ENCODE peak calls at places on chromosome 1, in five cellular contexts. One of them, this sample, is unnamed.

GRCh38 chr1:22966309-22966708 is 6.4 kb downstream of the LACTBL1 start:
- DNase-seq in GM12865: no peak
- DNase-seq in stimulated activated CD4-positive, alpha-beta T cell treated with anti-CD3 and anti-CD28 coated beads, Interleukin-1b, Interleukin-23, amount 100 ng/mL, for 24 hours: no peak
- DNase-seq in activated naive CD8-positive, alpha-beta T cell treated with anti-CD3 and anti-CD28 coated beads, Interleukin-2, amount 50 U/mL, for 16 hours: no peak
- DNase-seq in activated T-cell treated with anti-CD3 and anti-CD28 coated beads for 1 hour: no peak
- DNase-seq in this sample: no peak

GRCh38 chr1:220906561-220907334 is 27.5 kb downstream of the HLX start:
- DNase-seq in activated T-cell treated with anti-CD3 and anti-CD28 coated beads for 1 hour: no peak
- DNase-seq in stimulated activated CD4-positive, alpha-beta T cell treated with anti-CD3 and anti-CD28 coated beads, Interleukin-1b, Interleukin-23, amount 100 ng/mL, for 24 hours: no peak
- DNase-seq in activated naive CD8-positive, alpha-beta T cell treated with anti-CD3 and anti-CD28 coated beads, Interleukin-2, amount 50 U/mL, for 16 hours: no peak
- DNase-seq in GM12865: no peak
- DNase-seq in this sample: no peak

GRCh38 chr1:196481616-196482015 is 126.6 kb downstream of the KCNT2 start:
- DNase-seq in stimulated activated CD4-positive, alpha-beta T cell treated with anti-CD3 and anti-CD28 coated beads, Interleukin-1b, Interleukin-23, amount 100 ng/mL, for 24 hours: no peak
- DNase-seq in GM12865: no peak
- DNase-seq in activated naive CD8-positive, alpha-beta T cell treated with anti-CD3 and anti-CD28 coated beads, Interleukin-2, amount 50 U/mL, for 16 hours: no peak
- DNase-seq in activated T-cell treated with anti-CD3 and anti-CD28 coated beads for 1 hour: no peak
- DNase-seq in this sample: no peak

GRCh38 chr1:29488086-29488793 is 251.9 kb downstream of the PTPRU start:
- DNase-seq in activated naive CD8-positive, alpha-beta T cell treated with anti-CD3 and anti-CD28 coated beads, Interleukin-2, amount 50 U/mL, for 16 hours: no peak
- DNase-seq in stimulated activated CD4-positive, alpha-beta T cell treated with anti-CD3 and anti-CD28 coated beads, Interleukin-1b, Interleukin-23, amount 100 ng/mL, for 24 hours: no peak
- DNase-seq in activated T-cell treated with anti-CD3 and anti-CD28 coated beads for 1 hour: no peak
- DNase-seq in GM12865: no peak
- DNase-seq in this sample: no peak

GRCh38 chr1:88923224-88923623 is 31.9 kb upstream of the GTF2B start:
- DNase-seq in activated naive CD8-positive, alpha-beta T cell treated with anti-CD3 and anti-CD28 coated beads, Interleukin-2, amount 50 U/mL, for 16 hours: no peak
- DNase-seq in GM12865: no peak
- DNase-seq in activated T-cell treated with anti-CD3 and anti-CD28 coated beads for 1 hour: no peak
- DNase-seq in stimulated activated CD4-positive, alpha-beta T cell treated with anti-CD3 and anti-CD28 coated beads, Interleukin-1b, Interleukin-23, amount 100 ng/mL, for 24 hours: no peak
- DNase-seq in this sample: no peak

GRCh38 chr1:59552001-59552400 is 255.1 kb downstream of the FGGY start:
- DNase-seq in GM12865: no peak
- DNase-seq in activated naive CD8-positive, alpha-beta T cell treated with anti-CD3 and anti-CD28 coated beads, Interleukin-2, amount 50 U/mL, for 16 hours: no peak
- DNase-seq in stimulated activated CD4-positive, alpha-beta T cell treated with anti-CD3 and anti-CD28 coated beads, Interleukin-1b, Interleukin-23, amount 100 ng/mL, for 24 hours: no peak
- DNase-seq in activated T-cell treated with anti-CD3 and anti-CD28 coated beads for 1 hour: no peak
- DNase-seq in this sample: no peak

GRCh38 chr1:225627304-225627947 is 25.5 kb downstream of the ENAH start:
- DNase-seq in stimulated activated CD4-positive, alpha-beta T cell treated with anti-CD3 and anti-CD28 coated beads, Interleukin-1b, Interleukin-23, amount 100 ng/mL, for 24 hours: no peak
- DNase-seq in GM12865: no peak
- DNase-seq in activated T-cell treated with anti-CD3 and anti-CD28 coated beads for 1 hour: no peak
- DNase-seq in activated naive CD8-positive, alpha-beta T cell treated with anti-CD3 and anti-CD28 coated beads, Interleukin-2, amount 50 U/mL, for 16 hours: no peak
- DNase-seq in this sample: no peak

GRCh38 chr1:58412071-58412580 is 134.4 kb downstream of the OMA1 start:
- DNase-seq in activated naive CD8-positive, alpha-beta T cell treated with anti-CD3 and anti-CD28 coated beads, Interleukin-2, amount 50 U/mL, for 16 hours: no peak
- DNase-seq in GM12865: no peak
- DNase-seq in stimulated activated CD4-positive, alpha-beta T cell treated with anti-CD3 and anti-CD28 coated beads, Interleukin-1b, Interleukin-23, amount 100 ng/mL, for 24 hours: no peak
- DNase-seq in activated T-cell treated with anti-CD3 and anti-CD28 coated beads for 1 hour: no peak
- DNase-seq in this sample: no peak

GRCh38 chr1:185853739-185854138 is 119.5 kb downstream of the HMCN1 start:
- DNase-seq in activated naive CD8-positive, alpha-beta T cell treated with anti-CD3 and anti-CD28 coated beads, Interleukin-2, amount 50 U/mL, for 16 hours: no peak
- DNase-seq in stimulated activated CD4-positive, alpha-beta T cell treated with anti-CD3 and anti-CD28 coated beads, Interleukin-1b, Interleukin-23, amount 100 ng/mL, for 24 hours: no peak
- DNase-seq in activated T-cell treated with anti-CD3 and anti-CD28 coated beads for 1 hour: no peak
- DNase-seq in GM12865: no peak
- DNase-seq in this sample: no peak

GRCh38 chr1:17119744-17120482 is 662 bp upstream of the PADI2 start:
- DNase-seq in GM12865: peak; percentile 69
- DNase-seq in stimulated activated CD4-positive, alpha-beta T cell treated with anti-CD3 and anti-CD28 coated beads, Interleukin-1b, Interleukin-23, amount 100 ng/mL, for 24 hours: no peak
- DNase-seq in activated T-cell treated with anti-CD3 and anti-CD28 coated beads for 1 hour: no peak
- DNase-seq in activated naive CD8-positive, alpha-beta T cell treated with anti-CD3 and anti-CD28 coated beads, Interleukin-2, amount 50 U/mL, for 16 hours: no peak
- DNase-seq in this sample: peak; percentile 66

GRCh38 chr1:244052011-244052727 is 1.1 kb downstream of the ZBTB18 start:
- DNase-seq in stimulated activated CD4-positive, alpha-beta T cell treated with anti-CD3 and anti-CD28 coated beads, Interleukin-1b, Interleukin-23, amount 100 ng/mL, for 24 hours: no peak
- DNase-seq in activated naive CD8-positive, alpha-beta T cell treated with anti-CD3 and anti-CD28 coated beads, Interleukin-2, amount 50 U/mL, for 16 hours: no peak
- DNase-seq in GM12865: no peak
- DNase-seq in activated T-cell treated with anti-CD3 and anti-CD28 coated beads for 1 hour: no peak
- DNase-seq in this sample: no peak

GRCh38 chr1:192724670-192725069 is 84.2 kb upstream of the RGS2 start:
- DNase-seq in activated T-cell treated with anti-CD3 and anti-CD28 coated beads for 1 hour: no peak
- DNase-seq in activated naive CD8-positive, alpha-beta T cell treated with anti-CD3 and anti-CD28 coated beads, Interleukin-2, amount 50 U/mL, for 16 hours: no peak
- DNase-seq in GM12865: no peak
- DNase-seq in stimulated activated CD4-positive, alpha-beta T cell treated with anti-CD3 and anti-CD28 coated beads, Interleukin-1b, Interleukin-23, amount 100 ng/mL, for 24 hours: no peak
- DNase-seq in this sample: no peak

GRCh38 chr1:43292151-43292550 is 6.8 kb upstream of the C1orf210 start:
- DNase-seq in activated naive CD8-positive, alpha-beta T cell treated with anti-CD3 and anti-CD28 coated beads, Interleukin-2, amount 50 U/mL, for 16 hours: no peak
- DNase-seq in activated T-cell treated with anti-CD3 and anti-CD28 coated beads for 1 hour: no peak
- DNase-seq in GM12865: no peak
- DNase-seq in stimulated activated CD4-positive, alpha-beta T cell treated with anti-CD3 and anti-CD28 coated beads, Interleukin-1b, Interleukin-23, amount 100 ng/mL, for 24 hours: no peak
- DNase-seq in this sample: no peak

GRCh38 chr1:51518033-51518729 is 885 bp downstream of the EPS15 start:
- DNase-seq in activated naive CD8-positive, alpha-beta T cell treated with anti-CD3 and anti-CD28 coated beads, Interleukin-2, amount 50 U/mL, for 16 hours: no peak
- DNase-seq in GM12865: peak; percentile 85
- DNase-seq in stimulated activated CD4-positive, alpha-beta T cell treated with anti-CD3 and anti-CD28 coated beads, Interleukin-1b, Interleukin-23, amount 100 ng/mL, for 24 hours: no peak
- DNase-seq in activated T-cell treated with anti-CD3 and anti-CD28 coated beads for 1 hour: peak; percentile 16
- DNase-seq in this sample: peak; percentile 74

GRCh38 chr1:2267051-2267830 is 39.1 kb downstream of the SKI start:
- DNase-seq in activated naive CD8-positive, alpha-beta T cell treated with anti-CD3 and anti-CD28 coated beads, Interleukin-2, amount 50 U/mL, for 16 hours: no peak
- DNase-seq in stimulated activated CD4-positive, alpha-beta T cell treated with anti-CD3 and anti-CD28 coated beads, Interleukin-1b, Interleukin-23, amount 100 ng/mL, for 24 hours: no peak
- DNase-seq in activated T-cell treated with anti-CD3 and anti-CD28 coated beads for 1 hour: no peak
- DNase-seq in GM12865: no peak
- DNase-seq in this sample: no peak

GRCh38 chr1:38804062-38804886 is 55.3 kb downstream of the RRAGC start:
- DNase-seq in stimulated activated CD4-positive, alpha-beta T cell treated with anti-CD3 and anti-CD28 coated beads, Interleukin-1b, Interleukin-23, amount 100 ng/mL, for 24 hours: no peak
- DNase-seq in activated T-cell treated with anti-CD3 and anti-CD28 coated beads for 1 hour: no peak
- DNase-seq in activated naive CD8-positive, alpha-beta T cell treated with anti-CD3 and anti-CD28 coated beads, Interleukin-2, amount 50 U/mL, for 16 hours: no peak
- DNase-seq in GM12865: no peak
- DNase-seq in this sample: peak; percentile 47

GRCh38 chr1:201432814-201433213 is 11.3 kb upstream of the TNNI1 start:
- DNase-seq in stimulated activated CD4-positive, alpha-beta T cell treated with anti-CD3 and anti-CD28 coated beads, Interleukin-1b, Interleukin-23, amount 100 ng/mL, for 24 hours: no peak
- DNase-seq in GM12865: no peak
- DNase-seq in activated naive CD8-positive, alpha-beta T cell treated with anti-CD3 and anti-CD28 coated beads, Interleukin-2, amount 50 U/mL, for 16 hours: no peak
- DNase-seq in activated T-cell treated with anti-CD3 and anti-CD28 coated beads for 1 hour: no peak
- DNase-seq in this sample: no peak

GRCh38 chr1:50308883-50309282 is 114.4 kb downstream of the DMRTA2 start:
- DNase-seq in activated naive CD8-positive, alpha-beta T cell treated with anti-CD3 and anti-CD28 coated beads, Interleukin-2, amount 50 U/mL, for 16 hours: no peak
- DNase-seq in GM12865: peak; percentile 38
- DNase-seq in stimulated activated CD4-positive, alpha-beta T cell treated with anti-CD3 and anti-CD28 coated beads, Interleukin-1b, Interleukin-23, amount 100 ng/mL, for 24 hours: no peak
- DNase-seq in activated T-cell treated with anti-CD3 and anti-CD28 coated beads for 1 hour: no peak
- DNase-seq in this sample: peak; percentile 56

GRCh38 chr1:119742677-119743076 is 26.0 kb downstream of the HMGCS2 start:
- DNase-seq in stimulated activated CD4-positive, alpha-beta T cell treated with anti-CD3 and anti-CD28 coated beads, Interleukin-1b, Interleukin-23, amount 100 ng/mL, for 24 hours: no peak
- DNase-seq in activated naive CD8-positive, alpha-beta T cell treated with anti-CD3 and anti-CD28 coated beads, Interleukin-2, amount 50 U/mL, for 16 hours: no peak
- DNase-seq in GM12865: no peak
- DNase-seq in activated T-cell treated with anti-CD3 and anti-CD28 coated beads for 1 hour: no peak
- DNase-seq in this sample: no peak

GRCh38 chr1:201169203-201169602 is 14.9 kb upstream of the TMEM9 start:
- DNase-seq in GM12865: no peak
- DNase-seq in activated naive CD8-positive, alpha-beta T cell treated with anti-CD3 and anti-CD28 coated beads, Interleukin-2, amount 50 U/mL, for 16 hours: no peak
- DNase-seq in activated T-cell treated with anti-CD3 and anti-CD28 coated beads for 1 hour: no peak
- DNase-seq in stimulated activated CD4-positive, alpha-beta T cell treated with anti-CD3 and anti-CD28 coated beads, Interleukin-1b, Interleukin-23, amount 100 ng/mL, for 24 hours: no peak
- DNase-seq in this sample: no peak

GRCh38 chr1:205227584-205228006 is at the start of gene TMCC2:
- DNase-seq in stimulated activated CD4-positive, alpha-beta T cell treated with anti-CD3 and anti-CD28 coated beads, Interleukin-1b, Interleukin-23, amount 100 ng/mL, for 24 hours: peak; percentile 58
- DNase-seq in activated naive CD8-positive, alpha-beta T cell treated with anti-CD3 and anti-CD28 coated beads, Interleukin-2, amount 50 U/mL, for 16 hours: peak; percentile 68
- DNase-seq in activated T-cell treated with anti-CD3 and anti-CD28 coated beads for 1 hour: peak; percentile 62
- DNase-seq in GM12865: peak; percentile 89
- DNase-seq in this sample: peak; percentile 94

GRCh38 chr1:23282967-23283366 is 61.1 kb downstream of the HNRNPR start:
- DNase-seq in activated T-cell treated with anti-CD3 and anti-CD28 coated beads for 1 hour: no peak
- DNase-seq in GM12865: no peak
- DNase-seq in activated naive CD8-positive, alpha-beta T cell treated with anti-CD3 and anti-CD28 coated beads, Interleukin-2, amount 50 U/mL, for 16 hours: no peak
- DNase-seq in stimulated activated CD4-positive, alpha-beta T cell treated with anti-CD3 and anti-CD28 coated beads, Interleukin-1b, Interleukin-23, amount 100 ng/mL, for 24 hours: no peak
- DNase-seq in this sample: no peak

GRCh38 chr1:48858200-48858599 is 81.5 kb upstream of the BEND5 start:
- DNase-seq in GM12865: no peak
- DNase-seq in activated naive CD8-positive, alpha-beta T cell treated with anti-CD3 and anti-CD28 coated beads, Interleukin-2, amount 50 U/mL, for 16 hours: no peak
- DNase-seq in activated T-cell treated with anti-CD3 and anti-CD28 coated beads for 1 hour: no peak
- DNase-seq in stimulated activated CD4-positive, alpha-beta T cell treated with anti-CD3 and anti-CD28 coated beads, Interleukin-1b, Interleukin-23, amount 100 ng/mL, for 24 hours: no peak
- DNase-seq in this sample: no peak

GRCh38 chr1:85605519-85606413 is 25.2 kb downstream of the CCN1 start:
- DNase-seq in GM12865: no peak
- DNase-seq in stimulated activated CD4-positive, alpha-beta T cell treated with anti-CD3 and anti-CD28 coated beads, Interleukin-1b, Interleukin-23, amount 100 ng/mL, for 24 hours: no peak
- DNase-seq in activated naive CD8-positive, alpha-beta T cell treated with anti-CD3 and anti-CD28 coated beads, Interleukin-2, amount 50 U/mL, for 16 hours: no peak
- DNase-seq in activated T-cell treated with anti-CD3 and anti-CD28 coated beads for 1 hour: no peak
- DNase-seq in this sample: no peak

GRCh38 chr1:70961374-70961773 is 86.2 kb downstream of the PTGER3 start:
- DNase-seq in stimulated activated CD4-positive, alpha-beta T cell treated with anti-CD3 and anti-CD28 coated beads, Interleukin-1b, Interleukin-23, amount 100 ng/mL, for 24 hours: no peak
- DNase-seq in GM12865: no peak
- DNase-seq in activated naive CD8-positive, alpha-beta T cell treated with anti-CD3 and anti-CD28 coated beads, Interleukin-2, amount 50 U/mL, for 16 hours: no peak
- DNase-seq in activated T-cell treated with anti-CD3 and anti-CD28 coated beads for 1 hour: no peak
- DNase-seq in this sample: no peak

This sample was measured in GM20000.